ENCODE peak calls at places on chromosomes 11 and 22, in five cellular contexts. E is cardiac septum; G is CD4-positive, alpha-beta T cell; U is NK-92 treated with Interleukin-12 subunit alpha and Interleukin-12 subunit beta, amount 100 ng/mL, for 24 hours; H is activated naive CD8-positive, alpha-beta T cell treated with anti-CD3 and anti-CD28 coated beads, Interleukin-2, amount 10 ng/mL, durations not matched to agents 7 days and 5 days. A is an unnamed sample.
A peak's percentile ranks its signal among the peaks of the same experiment; 100 is the strongest.

GRCh38 chr22:28505416-28506156 is 174.1 kb downstream of the TTC28 start:
- DNase-seq in U (no peak), H (no peak), G (no peak), E (no peak), A (no peak)

GRCh38 chr11:10750838-10751580 is at the start of gene CTR9:
- DNase-seq in H (peak; percentile 94), G (peak; percentile 90), U (peak; percentile 91), E (peak; percentile 98), A (peak; percentile 79)

GRCh38 chr11:14376920-14377319 is 17.9 kb upstream of the RRAS2 start:
- DNase-seq in G (no peak), E (no peak), U (no peak), H (no peak), A (no peak)

GRCh38 chr11:5507177-5507576 is 2.6 kb downstream of the UBQLN3 start:
- DNase-seq in H (no peak), U (no peak), E (no peak), G (no peak), A (no peak)

GRCh38 chr11:106288988-106289387 is 211.5 kb downstream of the AASDHPPT start:
- DNase-seq in H (no peak), U (no peak), E (no peak), G (no peak), A (no peak)

GRCh38 chr22:37390075-37390474 is 37.2 kb downstream of the ELFN2 start:
- DNase-seq in E (no peak), H (no peak), G (no peak), U (no peak), A (no peak)

GRCh38 chr22:31585161-31585859 is 76.7 kb downstream of the PISD start:
- DNase-seq in E (no peak), G (no peak), H (no peak), U (peak; percentile 8), A (no peak)

GRCh38 chr11:119964136-119965025 is 173.5 kb downstream of the TRIM29 start:
- DNase-seq in G (no peak), E (no peak), U (no peak), H (no peak), A (no peak)

GRCh38 chr22:30572840-30573593 is 1.4 kb downstream of the GAL3ST1 start:
- DNase-seq in E (no peak), U (no peak), G (no peak), H (no peak), A (no peak)

GRCh38 chr11:70191495-70192140 is 11.5 kb upstream of the FADD start:
- DNase-seq in G (peak; percentile 45), U (peak; percentile 23), H (peak; percentile 77), E (peak; percentile 90), A (no peak)

GRCh38 chr22:48893288-48894063 is 934.2 kb downstream of the BRD1 start:
- DNase-seq in G (no peak), U (no peak), E (no peak), H (no peak), A (no peak)

GRCh38 chr22:36765943-36766450 is 9.9 kb downstream of the IFT27 start:
- DNase-seq in H (no peak), E (peak; percentile 26), G (no peak), U (no peak), A (no peak)

GRCh38 chr11:66265531-66266377 is 2.7 kb upstream of the RAB1B start:
- DNase-seq in H (no peak), G (no peak), E (no peak), U (no peak), A (no peak)

GRCh38 chr22:46653596-46653995 is 33.4 kb downstream of the GRAMD4 start:
- DNase-seq in U (no peak), E (no peak), H (no peak), G (no peak), A (no peak)

GRCh38 chr11:20158597-20159257 is 1.5 kb downstream of the DBX1 start:
- DNase-seq in H (peak; percentile 40), E (no peak), U (no peak), G (no peak), A (no peak)